ENCODE peak calls at places on chromosomes 16 and 17, in six cellular contexts. One of them, this sample, is unnamed.

GRCh38 chr16:81319221-81319912 is 4.6 kb downstream of the GAN start:
- DNase-seq in AG08395: peak
- DNase-seq in Calu3: no peak
- DNase-seq in stimulated activated CD4-positive, alpha-beta T cell treated with anti-CD3 and anti-CD28 coated beads, Interleukin-12 subunit alpha, Interleukin-12 subunit beta, amount 100 ng/mL, for 48 hours: no peak
- DNase-seq in activated naive CD4-positive, alpha-beta T cell: no peak
- DNase-seq in left ventricle myocardium superior: no peak
- DNase-seq in this sample: no peak

GRCh38 chr17:12623220-12623848 is 42.4 kb upstream of the MYOCD start:
- DNase-seq in activated naive CD4-positive, alpha-beta T cell: no peak
- DNase-seq in Calu3: no peak
- DNase-seq in stimulated activated CD4-positive, alpha-beta T cell treated with anti-CD3 and anti-CD28 coated beads, Interleukin-12 subunit alpha, Interleukin-12 subunit beta, amount 100 ng/mL, for 48 hours: no peak
- DNase-seq in left ventricle myocardium superior: no peak
- DNase-seq in AG08395: no peak
- DNase-seq in this sample: no peak

GRCh38 chr17:82872591-82873520 is 33.0 kb upstream of the ZNF750 start:
- DNase-seq in stimulated activated CD4-positive, alpha-beta T cell treated with anti-CD3 and anti-CD28 coated beads, Interleukin-12 subunit alpha, Interleukin-12 subunit beta, amount 100 ng/mL, for 48 hours: no peak
- DNase-seq in activated naive CD4-positive, alpha-beta T cell: no peak
- DNase-seq in left ventricle myocardium superior: peak
- DNase-seq in Calu3: no peak
- DNase-seq in AG08395: no peak
- DNase-seq in this sample: no peak

GRCh38 chr16:72247821-72248253 is 75.9 kb upstream of the PMFBP1 start:
- DNase-seq in Calu3: no peak
- DNase-seq in stimulated activated CD4-positive, alpha-beta T cell treated with anti-CD3 and anti-CD28 coated beads, Interleukin-12 subunit alpha, Interleukin-12 subunit beta, amount 100 ng/mL, for 48 hours: no peak
- DNase-seq in AG08395: peak
- DNase-seq in left ventricle myocardium superior: no peak
- DNase-seq in activated naive CD4-positive, alpha-beta T cell: no peak
- DNase-seq in this sample: no peak

GRCh38 chr17:58382108-58382884 is 30.3 kb upstream of the SUPT4H1 start:
- DNase-seq in AG08395: no peak
- DNase-seq in stimulated activated CD4-positive, alpha-beta T cell treated with anti-CD3 and anti-CD28 coated beads, Interleukin-12 subunit alpha, Interleukin-12 subunit beta, amount 100 ng/mL, for 48 hours: no peak
- DNase-seq in left ventricle myocardium superior: no peak
- DNase-seq in activated naive CD4-positive, alpha-beta T cell: no peak
- DNase-seq in Calu3: no peak
- DNase-seq in this sample: no peak

GRCh38 chr16:3086596-3087242 is 12.4 kb downstream of the ZSCAN10 start:
- DNase-seq in activated naive CD4-positive, alpha-beta T cell: no peak
- DNase-seq in left ventricle myocardium superior: no peak
- DNase-seq in AG08395: no peak
- DNase-seq in Calu3: no peak
- DNase-seq in stimulated activated CD4-positive, alpha-beta T cell treated with anti-CD3 and anti-CD28 coated beads, Interleukin-12 subunit alpha, Interleukin-12 subunit beta, amount 100 ng/mL, for 48 hours: no peak
- DNase-seq in this sample: no peak

GRCh38 chr17:48322060-48322459 is 108.0 kb downstream of the SKAP1 start:
- DNase-seq in left ventricle myocardium superior: no peak
- DNase-seq in activated naive CD4-positive, alpha-beta T cell: no peak
- DNase-seq in Calu3: no peak
- DNase-seq in AG08395: peak
- DNase-seq in stimulated activated CD4-positive, alpha-beta T cell treated with anti-CD3 and anti-CD28 coated beads, Interleukin-12 subunit alpha, Interleukin-12 subunit beta, amount 100 ng/mL, for 48 hours: no peak
- DNase-seq in this sample: no peak

GRCh38 chr16:59047114-59047513 is 313.0 kb upstream of the GOT2 start:
- DNase-seq in stimulated activated CD4-positive, alpha-beta T cell treated with anti-CD3 and anti-CD28 coated beads, Interleukin-12 subunit alpha, Interleukin-12 subunit beta, amount 100 ng/mL, for 48 hours: no peak
- DNase-seq in Calu3: no peak
- DNase-seq in activated naive CD4-positive, alpha-beta T cell: no peak
- DNase-seq in left ventricle myocardium superior: no peak
- DNase-seq in AG08395: no peak
- DNase-seq in this sample: no peak

GRCh38 chr17:48012151-48012520 is 25.5 kb downstream of the COPZ2 start:
- DNase-seq in stimulated activated CD4-positive, alpha-beta T cell treated with anti-CD3 and anti-CD28 coated beads, Interleukin-12 subunit alpha, Interleukin-12 subunit beta, amount 100 ng/mL, for 48 hours: peak
- DNase-seq in AG08395: peak
- DNase-seq in left ventricle myocardium superior: peak
- DNase-seq in Calu3: peak
- DNase-seq in activated naive CD4-positive, alpha-beta T cell: no peak
- DNase-seq in this sample: peak

GRCh38 chr17:80658821-80659220 is 114.2 kb downstream of the RPTOR start:
- DNase-seq in AG08395: no peak
- DNase-seq in Calu3: no peak
- DNase-seq in left ventricle myocardium superior: no peak
- DNase-seq in stimulated activated CD4-positive, alpha-beta T cell treated with anti-CD3 and anti-CD28 coated beads, Interleukin-12 subunit alpha, Interleukin-12 subunit beta, amount 100 ng/mL, for 48 hours: no peak
- DNase-seq in activated naive CD4-positive, alpha-beta T cell: no peak
- DNase-seq in this sample: no peak

GRCh38 chr17:69761011-69761410 is 314.0 kb upstream of the KCNJ16 start:
- DNase-seq in stimulated activated CD4-positive, alpha-beta T cell treated with anti-CD3 and anti-CD28 coated beads, Interleukin-12 subunit alpha, Interleukin-12 subunit beta, amount 100 ng/mL, for 48 hours: no peak
- DNase-seq in AG08395: no peak
- DNase-seq in Calu3: no peak
- DNase-seq in left ventricle myocardium superior: no peak
- DNase-seq in activated naive CD4-positive, alpha-beta T cell: no peak
- DNase-seq in this sample: no peak

GRCh38 chr17:29572691-29573557 is 4.4 kb downstream of the TP53I13 start:
- DNase-seq in stimulated activated CD4-positive, alpha-beta T cell treated with anti-CD3 and anti-CD28 coated beads, Interleukin-12 subunit alpha, Interleukin-12 subunit beta, amount 100 ng/mL, for 48 hours: no peak
- DNase-seq in Calu3: no peak
- DNase-seq in activated naive CD4-positive, alpha-beta T cell: no peak
- DNase-seq in left ventricle myocardium superior: peak
- DNase-seq in AG08395: peak
- DNase-seq in this sample: peak

GRCh38 chr17:81095608-81095888 is 60.6 kb downstream of the BAIAP2 start:
- DNase-seq in Calu3: no peak
- DNase-seq in left ventricle myocardium superior: no peak
- DNase-seq in stimulated activated CD4-positive, alpha-beta T cell treated with anti-CD3 and anti-CD28 coated beads, Interleukin-12 subunit alpha, Interleukin-12 subunit beta, amount 100 ng/mL, for 48 hours: no peak
- DNase-seq in activated naive CD4-positive, alpha-beta T cell: no peak
- DNase-seq in AG08395: no peak
- DNase-seq in this sample: no peak

GRCh38 chr16:84699147-84699711 is 571 bp upstream of the USP10 start:
- DNase-seq in activated naive CD4-positive, alpha-beta T cell: no peak
- DNase-seq in Calu3: peak
- DNase-seq in AG08395: no peak
- DNase-seq in left ventricle myocardium superior: no peak
- DNase-seq in stimulated activated CD4-positive, alpha-beta T cell treated with anti-CD3 and anti-CD28 coated beads, Interleukin-12 subunit alpha, Interleukin-12 subunit beta, amount 100 ng/mL, for 48 hours: peak
- DNase-seq in this sample: no peak

GRCh38 chr17:41785091-41785875 is 1.2 kb downstream of the JUP start:
- DNase-seq in stimulated activated CD4-positive, alpha-beta T cell treated with anti-CD3 and anti-CD28 coated beads, Interleukin-12 subunit alpha, Interleukin-12 subunit beta, amount 100 ng/mL, for 48 hours: no peak
- DNase-seq in activated naive CD4-positive, alpha-beta T cell: no peak
- DNase-seq in left ventricle myocardium superior: no peak
- DNase-seq in Calu3: peak
- DNase-seq in AG08395: no peak
- DNase-seq in this sample: no peak

GRCh38 chr17:21602176-21602575 is 90.1 kb upstream of the KCNJ18 start:
- DNase-seq in Calu3: no peak
- DNase-seq in stimulated activated CD4-positive, alpha-beta T cell treated with anti-CD3 and anti-CD28 coated beads, Interleukin-12 subunit alpha, Interleukin-12 subunit beta, amount 100 ng/mL, for 48 hours: no peak
- DNase-seq in left ventricle myocardium superior: no peak
- DNase-seq in AG08395: no peak
- DNase-seq in activated naive CD4-positive, alpha-beta T cell: no peak
- DNase-seq in this sample: no peak

GRCh38 chr16:85105475-85105874 is 6.8 kb downstream of the CIBAR2 start:
- DNase-seq in Calu3: no peak
- DNase-seq in activated naive CD4-positive, alpha-beta T cell: no peak
- DNase-seq in AG08395: no peak
- DNase-seq in left ventricle myocardium superior: no peak
- DNase-seq in stimulated activated CD4-positive, alpha-beta T cell treated with anti-CD3 and anti-CD28 coated beads, Interleukin-12 subunit alpha, Interleukin-12 subunit beta, amount 100 ng/mL, for 48 hours: no peak
- DNase-seq in this sample: no peak

GRCh38 chr16:87575027-87575804 is 27.1 kb upstream of the JPH3 start:
- DNase-seq in activated naive CD4-positive, alpha-beta T cell: no peak
- DNase-seq in stimulated activated CD4-positive, alpha-beta T cell treated with anti-CD3 and anti-CD28 coated beads, Interleukin-12 subunit alpha, Interleukin-12 subunit beta, amount 100 ng/mL, for 48 hours: no peak
- DNase-seq in Calu3: no peak
- DNase-seq in left ventricle myocardium superior: no peak
- DNase-seq in AG08395: no peak
- DNase-seq in this sample: no peak

GRCh38 chr16:48632137-48632774 is 22.3 kb upstream of the N4BP1 start:
- DNase-seq in left ventricle myocardium superior: no peak
- DNase-seq in Calu3: no peak
- DNase-seq in AG08395: no peak
- DNase-seq in stimulated activated CD4-positive, alpha-beta T cell treated with anti-CD3 and anti-CD28 coated beads, Interleukin-12 subunit alpha, Interleukin-12 subunit beta, amount 100 ng/mL, for 48 hours: no peak
- DNase-seq in activated naive CD4-positive, alpha-beta T cell: no peak
- DNase-seq in this sample: peak

GRCh38 chr16:30953511-30954124 is 3.9 kb upstream of the SETD1A start:
- DNase-seq in Calu3: peak
- DNase-seq in AG08395: peak
- DNase-seq in left ventricle myocardium superior: peak
- DNase-seq in activated naive CD4-positive, alpha-beta T cell: no peak
- DNase-seq in stimulated activated CD4-positive, alpha-beta T cell treated with anti-CD3 and anti-CD28 coated beads, Interleukin-12 subunit alpha, Interleukin-12 subunit beta, amount 100 ng/mL, for 48 hours: peak
- DNase-seq in this sample: peak

GRCh38 chr17:77928519-77929179 is 29.9 kb upstream of the TNRC6C start:
- DNase-seq in AG08395: no peak
- DNase-seq in activated naive CD4-positive, alpha-beta T cell: no peak
- DNase-seq in stimulated activated CD4-positive, alpha-beta T cell treated with anti-CD3 and anti-CD28 coated beads, Interleukin-12 subunit alpha, Interleukin-12 subunit beta, amount 100 ng/mL, for 48 hours: no peak
- DNase-seq in left ventricle myocardium superior: no peak
- DNase-seq in Calu3: no peak
- DNase-seq in this sample: no peak

GRCh38 chr17:61574542-61575351 is 16.3 kb downstream of the NACA2 start:
- DNase-seq in AG08395: peak
- DNase-seq in Calu3: peak
- DNase-seq in left ventricle myocardium superior: no peak
- DNase-seq in stimulated activated CD4-positive, alpha-beta T cell treated with anti-CD3 and anti-CD28 coated beads, Interleukin-12 subunit alpha, Interleukin-12 subunit beta, amount 100 ng/mL, for 48 hours: no peak
- DNase-seq in activated naive CD4-positive, alpha-beta T cell: no peak
- DNase-seq in this sample: no peak

GRCh38 chr16:873889-874288 is 73.4 kb upstream of the GNG13 start:
- DNase-seq in stimulated activated CD4-positive, alpha-beta T cell treated with anti-CD3 and anti-CD28 coated beads, Interleukin-12 subunit alpha, Interleukin-12 subunit beta, amount 100 ng/mL, for 48 hours: no peak
- DNase-seq in AG08395: no peak
- DNase-seq in Calu3: no peak
- DNase-seq in left ventricle myocardium superior: peak
- DNase-seq in activated naive CD4-positive, alpha-beta T cell: no peak
- DNase-seq in this sample: no peak

GRCh38 chr17:58786586-58787295 is 31.1 kb downstream of the PPM1E start:
- DNase-seq in left ventricle myocardium superior: no peak
- DNase-seq in AG08395: peak
- DNase-seq in activated naive CD4-positive, alpha-beta T cell: no peak
- DNase-seq in stimulated activated CD4-positive, alpha-beta T cell treated with anti-CD3 and anti-CD28 coated beads, Interleukin-12 subunit alpha, Interleukin-12 subunit beta, amount 100 ng/mL, for 48 hours: no peak
- DNase-seq in Calu3: peak
- DNase-seq in this sample: no peak

GRCh38 chr16:55326261-55326802 is 2.3 kb downstream of the IRX6 start:
- DNase-seq in left ventricle myocardium superior: no peak
- DNase-seq in AG08395: no peak
- DNase-seq in stimulated activated CD4-positive, alpha-beta T cell treated with anti-CD3 and anti-CD28 coated beads, Interleukin-12 subunit alpha, Interleukin-12 subunit beta, amount 100 ng/mL, for 48 hours: no peak
- DNase-seq in activated naive CD4-positive, alpha-beta T cell: no peak
- DNase-seq in Calu3: no peak
- DNase-seq in this sample: no peak

GRCh38 chr17:37701424-37702020 is 43.3 kb downstream of the HNF1B start:
- DNase-seq in AG08395: no peak
- DNase-seq in activated naive CD4-positive, alpha-beta T cell: no peak
- DNase-seq in left ventricle myocardium superior: no peak
- DNase-seq in Calu3: peak
- DNase-seq in stimulated activated CD4-positive, alpha-beta T cell treated with anti-CD3 and anti-CD28 coated beads, Interleukin-12 subunit alpha, Interleukin-12 subunit beta, amount 100 ng/mL, for 48 hours: peak
- DNase-seq in this sample: peak

GRCh38 chr17:49501496-49501895 is 6.4 kb downstream of the NGFR start:
- DNase-seq in activated naive CD4-positive, alpha-beta T cell: no peak
- DNase-seq in stimulated activated CD4-positive, alpha-beta T cell treated with anti-CD3 and anti-CD28 coated beads, Interleukin-12 subunit alpha, Interleukin-12 subunit beta, amount 100 ng/mL, for 48 hours: no peak
- DNase-seq in Calu3: no peak
- DNase-seq in left ventricle myocardium superior: no peak
- DNase-seq in AG08395: no peak
- DNase-seq in this sample: no peak

GRCh38 chr17:14797801-14798200 is 467.3 kb downstream of the PMP22 start:
- DNase-seq in Calu3: no peak
- DNase-seq in AG08395: no peak
- DNase-seq in left ventricle myocardium superior: no peak
- DNase-seq in activated naive CD4-positive, alpha-beta T cell: no peak
- DNase-seq in stimulated activated CD4-positive, alpha-beta T cell treated with anti-CD3 and anti-CD28 coated beads, Interleukin-12 subunit alpha, Interleukin-12 subunit beta, amount 100 ng/mL, for 48 hours: no peak
- DNase-seq in this sample: no peak

GRCh38 chr17:48551206-48551597 is 6.3 kb upstream of the HOXB2 start:
- DNase-seq in Calu3: no peak
- DNase-seq in stimulated activated CD4-positive, alpha-beta T cell treated with anti-CD3 and anti-CD28 coated beads, Interleukin-12 subunit alpha, Interleukin-12 subunit beta, amount 100 ng/mL, for 48 hours: no peak
- DNase-seq in left ventricle myocardium superior: no peak
- DNase-seq in activated naive CD4-positive, alpha-beta T cell: no peak
- DNase-seq in AG08395: no peak
- DNase-seq in this sample: peak

GRCh38 chr16:4358831-4359561 is 7.9 kb upstream of the PAM16 start:
- DNase-seq in stimulated activated CD4-positive, alpha-beta T cell treated with anti-CD3 and anti-CD28 coated beads, Interleukin-12 subunit alpha, Interleukin-12 subunit beta, amount 100 ng/mL, for 48 hours: peak
- DNase-seq in Calu3: peak
- DNase-seq in left ventricle myocardium superior: peak
- DNase-seq in AG08395: peak
- DNase-seq in activated naive CD4-positive, alpha-beta T cell: peak
- DNase-seq in this sample: peak

GRCh38 chr17:51850206-51850605 is 308.3 kb downstream of the CA10 start:
- DNase-seq in activated naive CD4-positive, alpha-beta T cell: no peak
- DNase-seq in Calu3: no peak
- DNase-seq in left ventricle myocardium superior: no peak
- DNase-seq in stimulated activated CD4-positive, alpha-beta T cell treated with anti-CD3 and anti-CD28 coated beads, Interleukin-12 subunit alpha, Interleukin-12 subunit beta, amount 100 ng/mL, for 48 hours: no peak
- DNase-seq in AG08395: no peak
- DNase-seq in this sample: no peak

GRCh38 chr17:73696251-73696650 is 52.0 kb upstream of the SDK2 start:
- DNase-seq in activated naive CD4-positive, alpha-beta T cell: no peak
- DNase-seq in AG08395: no peak
- DNase-seq in stimulated activated CD4-positive, alpha-beta T cell treated with anti-CD3 and anti-CD28 coated beads, Interleukin-12 subunit alpha, Interleukin-12 subunit beta, amount 100 ng/mL, for 48 hours: no peak
- DNase-seq in left ventricle myocardium superior: no peak
- DNase-seq in Calu3: no peak
- DNase-seq in this sample: no peak

GRCh38 chr16:89798832-89799370 is 17.5 kb downstream of the FANCA start:
- DNase-seq in stimulated activated CD4-positive, alpha-beta T cell treated with anti-CD3 and anti-CD28 coated beads, Interleukin-12 subunit alpha, Interleukin-12 subunit beta, amount 100 ng/mL, for 48 hours: no peak
- DNase-seq in activated naive CD4-positive, alpha-beta T cell: no peak
- DNase-seq in Calu3: no peak
- DNase-seq in left ventricle myocardium superior: peak
- DNase-seq in AG08395: no peak
- DNase-seq in this sample: no peak

This sample was measured in upper lobe of right lung.